ENCODE peak calls at places on chromosomes 11 and 22, in six cellular contexts. K is IMR-90, G is H9, Z is H1, H is mesenchymal stem cell, E is trophoblast cell. B is an unnamed sample. For H3K27me3, the result is how much of the 10 kb centered on the place peaks cover.

GRCh38 chr22:21819183-21819770 is 48.2 kb downstream of the MAPK1 start:
- DNase-seq in K (no peak), G (no peak), Z (no peak), H (no peak), E (no peak), B (no peak)

GRCh38 chr11:46277313-46277622 is 194 bp upstream of the CREB3L1 start:
- DNase-seq in K (peak), G (no peak), Z (no peak), H (peak), E (no peak), B (no peak)

GRCh38 chr22:43008921-43009320 is 6.0 kb downstream of the PACSIN2 start:
- DNase-seq in K (no peak), G (no peak), Z (no peak), H (no peak), E (peak), B (no peak)

GRCh38 chr11:12200359-12201015 is 90.1 kb downstream of the MICAL2 start:
- DNase-seq in K (peak), G (no peak), Z (no peak), H (no peak), E (peak), B (no peak)

GRCh38 chr11:63890368-63890767 is 26.6 kb downstream of the RCOR2 start:
- DNase-seq in K (no peak), G (no peak), Z (no peak), H (no peak), E (no peak), B (no peak)

GRCh38 chr11:61042537-61042936 is 59.8 kb upstream of the CD5 start:
- DNase-seq in K (no peak), G (no peak), Z (no peak), H (no peak), E (no peak), B (no peak)

GRCh38 chr11:62152245-62153086 is 28.7 kb downstream of the INCENP start:
- DNase-seq in K (no peak), G (no peak), Z (no peak), H (no peak), E (no peak), B (no peak)

GRCh38 chr11:44793350-44794090 is 66.8 kb downstream of the TSPAN18 start:
- DNase-seq in K (peak), G (no peak), Z (no peak), H (peak), E (no peak), B (no peak)

GRCh38 chr22:50490531-50491308 is 4.1 kb downstream of the MIOX start:
- DNase-seq in K (no peak), G (no peak), Z (no peak), H (no peak), E (no peak), B (no peak)

GRCh38 chr22:35656284-35656752 is 8.1 kb downstream of the APOL6 start:
- DNase-seq in K (no peak), G (no peak), Z (no peak), H (peak), E (peak), B (no peak)

GRCh38 chr11:86919557-86920210 is 35.5 kb downstream of the FZD4 start:
- DNase-seq in K (peak), G (peak), Z (no peak), H (peak), E (no peak), B (peak)

GRCh38 chr22:36741204-36741793 is 34.6 kb downstream of the IFT27 start:
- DNase-seq in K (no peak), G (peak), Z (no peak), H (peak), E (no peak), B (no peak)

GRCh38 chr11:36065436-36065835 is 121.6 kb downstream of the LDLRAD3 start:
- DNase-seq in K (peak), G (no peak), Z (no peak), H (peak), E (peak), B (no peak)

GRCh38 chr11:72430743-72431570 is 3.4 kb downstream of the CLPB start:
- DNase-seq in K (peak), G (peak), Z (no peak), H (peak), E (peak), B (no peak)

GRCh38 chr11:87081358-87081757 is 43.6 kb downstream of the TMEM135 start:
- DNase-seq in K (no peak), G (no peak), Z (no peak), H (no peak), E (no peak), B (no peak)

GRCh38 chr11:111696556-111696955 is 69.6 kb downstream of the PPP2R1B start:
- DNase-seq in K (peak), G (no peak), Z (no peak), H (peak), E (no peak), B (no peak)

GRCh38 chr11:11211186-11211585 is 141.9 kb downstream of the CSNK2A3 start:
- DNase-seq in K (no peak), G (no peak), Z (no peak), H (no peak), E (no peak), B (no peak)

GRCh38 chr11:117908959-117909610 is 20.1 kb downstream of the TMPRSS13 start:
- DNase-seq in K (no peak), G (peak), Z (no peak), H (peak), E (no peak), B (no peak)

GRCh38 chr11:29482510-29482909 is 534.3 kb downstream of the KCNA4 start:
- DNase-seq in K (no peak), G (no peak), Z (no peak), H (no peak), E (peak), B (no peak)

GRCh38 chr11:131372243-131372930 is 2.0 kb downstream of the NTM start:
- DNase-seq in K (no peak), G (no peak), Z (no peak), H (no peak), E (no peak), B (no peak)

GRCh38 chr22:27896251-27896650 is 22.8 kb downstream of the PITPNB start:
- DNase-seq in K (no peak), G (no peak), Z (no peak), H (no peak), E (no peak), B (no peak)

GRCh38 chr22:29382575-29383328 is 5.6 kb downstream of the AP1B1 start:
- DNase-seq in K (no peak), G (no peak), Z (no peak), H (no peak), E (no peak), B (no peak)

GRCh38 chr11:94132152-94132558 is 3.5 kb downstream of the PANX1 start:
- DNase-seq in K (peak), G (no peak), Z (no peak), H (peak), E (peak), B (no peak)

GRCh38 chr22:24521791-24522245 is 26.7 kb downstream of the UPB1 start:
- DNase-seq in K (peak), G (peak), Z (peak), H (peak), E (peak), B (peak)

GRCh38 chr11:13260196-13260962 is 17.2 kb upstream of the BMAL1 start:
- DNase-seq in K (no peak), G (no peak), Z (no peak), H (peak), E (no peak), B (no peak)

GRCh38 chr11:70063555-70063954 is 14.6 kb upstream of the ANO1 start:
- DNase-seq in K (no peak), G (no peak), Z (no peak), H (no peak), E (peak), B (no peak)

GRCh38 chr11:75302346-75302745 is 49.1 kb downstream of the ARRB1 start:
- DNase-seq in K (no peak), G (no peak), Z (no peak), H (no peak), E (no peak), B (no peak)

GRCh38 chr11:122097419-122098001 is 18.5 kb downstream of the BLID start:
- DNase-seq in K (peak), G (no peak), Z (no peak), H (peak), E (no peak), B (no peak)

GRCh38 chr11:6438979-6439571 is 1.7 kb downstream of the HPX start:
- DNase-seq in K (peak), G (peak), Z (no peak), H (peak), E (peak), B (peak)

GRCh38 chr11:129917231-129917630 is 21.9 kb upstream of the NFRKB start:
- DNase-seq in K (peak), G (no peak), Z (no peak), H (no peak), E (no peak), B (no peak)

GRCh38 chr11:42179211-42179610 is 719.8 kb upstream of the LRRC4C start:
- DNase-seq in K (no peak), G (no peak), Z (no peak), H (no peak), E (no peak), B (no peak)

GRCh38 chr22:47285981-47286380 is 523.5 kb downstream of the TBC1D22A start:
- DNase-seq in K (no peak), G (no peak), Z (no peak), H (no peak), E (no peak), B (no peak)
- H3K27me3 ChIP-seq in K (under half), G (under half), Z (under half), H (half or more), E (under half), B (under half)

GRCh38 chr11:120523196-120523595 is 11.6 kb downstream of the GRIK4 start:
- DNase-seq in K (no peak), G (peak), Z (no peak), H (no peak), E (no peak), B (no peak)

GRCh38 chr11:120524536-120525085 is 13.1 kb downstream of the GRIK4 start:
- DNase-seq in K (no peak), G (no peak), Z (no peak), H (no peak), E (no peak), B (no peak)

GRCh38 chr11:120522021-120522420 is 10.5 kb downstream of the GRIK4 start:
- DNase-seq in K (no peak), G (no peak), Z (no peak), H (no peak), E (no peak), B (no peak)

GRCh38 chr11:120521176-120521575 is 9.6 kb downstream of the GRIK4 start:
- DNase-seq in K (no peak), G (no peak), Z (no peak), H (no peak), E (no peak), B (no peak)

DNA sequence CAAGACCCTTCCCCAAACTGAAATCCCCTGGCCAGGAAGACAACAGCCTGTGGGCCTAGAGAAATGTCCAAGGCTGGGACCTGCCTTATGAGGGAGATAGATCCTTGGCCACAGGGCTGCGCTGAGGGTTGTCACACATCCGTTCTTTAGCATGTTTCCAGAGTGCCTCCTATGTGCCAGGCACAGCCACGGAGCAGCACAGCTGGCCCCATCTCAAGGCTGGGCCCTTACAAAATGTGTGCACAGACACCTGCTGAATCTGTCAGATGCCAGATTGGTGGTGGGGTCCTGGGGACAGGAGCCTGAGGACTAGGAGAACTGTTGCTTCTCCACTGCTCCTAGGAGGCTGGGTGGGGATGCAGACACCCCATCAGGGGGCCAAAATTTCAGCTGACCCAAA is 11.2 kb downstream of the GRIK4 start:
- DNase-seq in K (no peak), G (no peak), Z (no peak), H (no peak), E (no peak), B (no peak)
- H4K91ac ChIP-seq in K (no peak), G (no peak), Z (no peak), H (no peak), E (no peak), B (no peak)

GRCh38 chr11:58968251-58968711 is 29.0 kb downstream of the GLYATL1 start:
- DNase-seq in K (no peak), G (peak), Z (no peak), H (no peak), E (no peak), B (no peak)
- H3K14ac ChIP-seq in K (no peak), G (peak), Z (no peak), H (no peak), E (no peak), B (peak)

DNA sequence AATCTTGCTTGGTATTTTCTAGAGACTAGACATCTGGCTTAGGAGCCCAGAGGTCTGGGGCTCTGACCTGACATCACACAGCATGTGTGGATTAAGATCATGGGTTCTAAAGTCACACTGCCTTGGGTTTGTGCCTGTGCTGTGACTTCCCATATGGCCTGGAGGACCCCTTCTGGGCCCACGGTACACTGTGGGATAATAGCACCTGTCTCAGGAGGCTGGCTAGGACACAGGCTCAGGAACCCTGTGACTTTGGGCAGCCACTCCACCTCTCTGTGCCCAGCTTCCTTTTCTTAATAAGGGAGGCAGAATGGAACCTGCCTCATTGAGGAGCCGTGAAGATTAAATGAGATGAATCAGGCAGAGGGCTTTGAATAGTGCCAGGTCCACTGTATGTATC is 99.2 kb upstream of the B3GAT1 start:
- DNase-seq in K (no peak), G (no peak), Z (no peak), H (no peak), E (no peak), B (no peak)
- H3K27me3 ChIP-seq in K (under half), G (under half), Z (under half), H (under half), E (under half), B (under half)